ENCODE peak calls at places on chromosome 14, in nine cellular contexts. Q is PC-3; X is Calu3; V is CD8-positive, alpha-beta T cell; E is neural progenitor cell; L is Peyer's patch; M is fibroblast of pulmonary artery; T is activated B cell treated with CpG ODN at 0.5 μM for 24 hours; F is progenitor cell of endocrine pancreas. G is an unnamed sample.

GRCh38 chr14:54786816-54787215 is 115.8 kb downstream of the GCH1 start:
- DNase-seq in X (no peak), L (no peak), T (no peak), F (no peak), V (no peak), Q (no peak), E (no peak), M (no peak), G (no peak)

GRCh38 chr14:75518625-75519024 is 3.6 kb upstream of the BATF start:
- DNase-seq in L (no peak), X (no peak), V (no peak), Q (peak), M (peak), E (peak), T (no peak), F (no peak), G (no peak)

GRCh38 chr14:95318870-95319311 is 817 bp downstream of the CLMN start:
- DNase-seq in V (no peak), L (no peak), T (no peak), M (no peak), X (no peak), F (no peak), Q (no peak), E (no peak), G (no peak)

GRCh38 chr14:93078830-93079229 is 36.9 kb downstream of the ITPK1 start:
- DNase-seq in E (no peak), T (no peak), M (no peak), F (no peak), L (no peak), X (no peak), Q (no peak), V (no peak), G (no peak)

GRCh38 chr14:105299654-105300541 is 903 bp downstream of the BRF1 start:
- DNase-seq in E (no peak), V (no peak), X (no peak), M (no peak), Q (no peak), L (no peak), F (no peak), T (no peak), G (no peak)

GRCh38 chr14:63770187-63770807 is 42.4 kb upstream of the SGPP1 start:
- DNase-seq in L (no peak), E (peak), T (no peak), V (peak), X (peak), Q (peak), F (no peak), M (peak), G (no peak)

GRCh38 chr14:30389134-30389900 is 169.6 kb upstream of the G2E3 start:
- DNase-seq in V (no peak), M (no peak), X (peak), L (no peak), Q (peak), T (no peak), E (no peak), F (no peak), G (no peak)

GRCh38 chr14:92540472-92541048 is 27.0 kb downstream of the RIN3 start:
- DNase-seq in T (no peak), Q (peak), M (peak), F (no peak), X (peak), E (no peak), L (peak), V (no peak), G (peak)

GRCh38 chr14:78227466-78228077 is 57.4 kb downstream of the NRXN3 start:
- DNase-seq in M (no peak), Q (no peak), E (no peak), L (no peak), V (no peak), T (no peak), F (no peak), X (no peak), G (peak)

GRCh38 chr14:64878775-64879634 is 702 bp downstream of the SPTB start:
- DNase-seq in Q (no peak), X (peak), E (peak), T (peak), L (no peak), F (no peak), M (no peak), V (no peak), G (peak)

GRCh38 chr14:71662291-71662790 is 269.9 kb upstream of the RGS6 start:
- DNase-seq in F (no peak), Q (no peak), E (no peak), T (no peak), L (no peak), V (no peak), M (no peak), X (no peak), G (no peak)

GRCh38 chr14:83085725-83086124 is 1552.1 kb upstream of the SEL1L start:
- DNase-seq in L (no peak), V (no peak), F (no peak), M (no peak), E (peak), X (no peak), Q (no peak), T (no peak), G (peak)

GRCh38 chr14:32080001-32080510 is 3.0 kb downstream of the ARHGAP5 start:
- DNase-seq in V (no peak), F (no peak), Q (no peak), T (no peak), M (no peak), E (no peak), L (no peak), X (no peak), G (no peak)

GRCh38 chr14:81221579-81222102 is 882 bp upstream of the GTF2A1 start:
- DNase-seq in E (no peak), T (no peak), V (no peak), Q (no peak), F (no peak), L (no peak), M (peak), X (no peak), G (no peak)

GRCh38 chr14:25009891-25010290 is 40.1 kb downstream of the STXBP6 start:
- DNase-seq in X (no peak), E (peak), L (no peak), F (no peak), M (peak), T (no peak), V (no peak), Q (no peak), G (peak)

GRCh38 chr14:36580856-36581831 is 1.3 kb downstream of the NKX2-8 start:
- DNase-seq in X (peak), E (peak), F (peak), V (no peak), Q (peak), L (no peak), M (peak), T (no peak), G (peak)

GRCh38 chr14:103260629-103261124 is 73.4 kb upstream of the EIF5 start:
- DNase-seq in L (peak), E (no peak), Q (peak), M (peak), X (peak), T (no peak), V (no peak), F (no peak), G (peak)

GRCh38 chr14:67886221-67886620 is 66.6 kb downstream of the RAD51B start:
- DNase-seq in T (no peak), L (no peak), X (no peak), V (no peak), F (no peak), M (no peak), E (no peak), Q (no peak), G (no peak)

GRCh38 chr14:88522393-88522792 is 32.4 kb downstream of the PTPN21 start:
- DNase-seq in F (no peak), T (no peak), M (no peak), X (no peak), E (no peak), V (no peak), L (no peak), Q (peak), G (no peak)

GRCh38 chr14:92430686-92431085 is 82.9 kb upstream of the RIN3 start:
- DNase-seq in E (no peak), F (no peak), V (no peak), X (no peak), Q (no peak), T (no peak), M (no peak), L (no peak), G (no peak)

GRCh38 chr14:54175298-54175942 is 218.8 kb upstream of the BMP4 start:
- DNase-seq in M (peak), Q (peak), X (peak), L (no peak), T (no peak), E (peak), V (peak), F (peak), G (peak)

GRCh38 chr14:64960762-64961276 is 11.3 kb downstream of the RAB15 start:
- DNase-seq in L (no peak), X (no peak), Q (no peak), E (peak), V (no peak), F (no peak), T (no peak), M (no peak), G (no peak)

GRCh38 chr14:64758711-64759554 is 54.7 kb downstream of the PLEKHG3 start:
- DNase-seq in E (no peak), Q (peak), V (no peak), X (peak), L (peak), T (no peak), M (peak), F (no peak), G (peak)

GRCh38 chr14:33026850-33027420 is 88.3 kb downstream of the NPAS3 start:
- DNase-seq in V (no peak), T (no peak), L (no peak), M (peak), E (no peak), F (no peak), Q (peak), X (no peak), G (no peak)

GRCh38 chr14:74085828-74086227 is 1.1 kb downstream of the LIN52 start:
- DNase-seq in M (no peak), V (no peak), L (no peak), T (no peak), Q (no peak), F (no peak), E (no peak), X (no peak), G (no peak)

GRCh38 chr14:94373708-94374107 is 14.7 kb downstream of the SERPINA1 start:
- DNase-seq in L (no peak), M (peak), F (no peak), Q (peak), V (no peak), T (no peak), E (no peak), X (peak), G (peak)

GRCh38 chr14:101839236-101839635 is 77.7 kb downstream of the PPP2R5C start:
- DNase-seq in X (no peak), Q (no peak), E (no peak), T (no peak), L (no peak), M (no peak), F (no peak), V (no peak), G (no peak)

GRCh38 chr14:34692348-34692747 is 22.0 kb downstream of the CFL2 start:
- DNase-seq in F (no peak), M (no peak), Q (no peak), E (no peak), T (no peak), X (no peak), L (no peak), V (no peak), G (no peak)

DNA sequence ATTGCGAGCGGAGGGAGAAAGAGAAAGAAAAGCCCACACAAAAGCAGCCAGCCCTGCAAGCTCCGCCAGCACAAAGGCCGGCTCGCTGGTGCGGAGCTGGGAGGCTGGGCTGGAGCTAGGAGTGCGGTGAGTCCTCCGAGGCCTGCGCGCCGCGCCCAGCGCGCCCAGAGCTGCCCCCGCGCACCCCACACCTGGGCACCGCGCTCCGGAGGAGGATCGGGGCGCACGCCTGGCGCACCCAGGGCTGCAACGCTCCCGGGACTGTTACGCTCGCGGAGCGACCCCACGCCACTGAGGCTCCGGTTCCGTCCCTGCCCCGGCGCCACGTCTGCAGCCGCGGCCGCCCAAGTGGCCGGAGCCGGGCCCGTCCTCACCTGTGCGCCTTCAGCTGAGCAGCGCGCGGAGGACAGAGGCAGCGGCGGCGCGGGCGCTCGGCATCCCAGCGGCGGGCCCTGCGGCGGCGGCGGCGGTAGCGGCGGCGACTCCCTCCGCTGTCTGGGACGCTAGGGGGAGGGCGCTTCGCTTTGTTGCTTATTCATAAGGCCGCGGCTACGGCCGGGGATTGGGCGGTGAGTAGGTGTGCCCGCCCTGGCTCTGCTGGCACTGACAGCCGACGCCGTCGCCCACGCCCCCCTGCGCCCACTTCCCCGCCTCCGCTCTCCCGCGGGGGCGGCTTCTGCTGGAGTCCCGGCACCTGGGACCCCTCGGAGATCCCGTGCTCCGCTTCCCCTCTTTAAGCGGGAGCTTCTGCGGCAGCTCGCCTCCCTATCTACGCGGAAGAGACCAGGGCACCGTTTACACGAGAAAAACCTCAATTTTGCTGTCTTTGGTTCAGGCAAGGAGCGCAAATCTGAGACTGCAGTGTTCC is at the start of gene ARMH4:
- DNase-seq in V (peak), F (peak), T (peak), M (peak), L (peak), E (peak), X (peak), Q (peak), G (no peak)
- TF ChIP-seq CTCF in V (no peak), F (peak), T (no peak), M (no peak), L (no peak), E (peak), X (no peak), Q (no peak), G (peak)

DNA sequence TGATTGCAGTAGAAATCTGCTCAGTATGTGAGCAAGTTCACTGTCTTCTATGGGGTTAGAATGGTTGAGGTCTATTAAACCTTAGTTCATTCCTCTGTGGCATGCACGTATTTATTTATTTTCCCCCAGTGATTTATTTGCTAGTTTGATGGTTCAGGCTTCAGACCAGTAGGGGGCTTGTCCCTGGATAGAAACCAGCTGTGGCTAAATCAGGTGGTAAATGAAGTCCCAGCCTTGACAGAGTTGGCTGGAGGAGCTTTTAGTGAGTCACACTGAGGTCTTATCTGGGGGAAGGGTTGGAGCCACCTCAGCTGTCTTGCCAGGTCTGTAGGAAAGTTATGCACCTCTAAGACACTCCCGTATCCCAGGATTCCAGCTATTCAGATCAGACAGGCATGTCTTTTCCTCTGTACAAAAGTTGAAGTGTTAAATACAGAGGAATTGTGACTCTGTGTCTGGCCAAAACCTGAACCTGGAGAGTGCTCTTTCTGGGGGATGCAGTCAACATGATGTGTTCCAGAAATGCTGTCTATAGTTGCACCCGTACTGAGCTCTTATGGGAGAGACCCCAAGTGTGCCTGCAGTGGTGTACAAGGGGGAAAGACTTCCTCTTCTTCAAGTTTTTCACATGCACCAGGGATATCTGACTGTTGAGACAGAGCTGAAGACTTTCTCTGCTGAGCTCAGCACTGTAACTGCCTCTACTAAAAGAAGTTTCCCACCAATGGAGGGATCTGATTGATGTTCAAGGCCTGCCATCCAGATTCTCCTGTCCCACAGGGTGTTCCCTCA is 1322.1 kb downstream of the TMEM121 start:
- DNase-seq in X (peak), T (no peak), V (no peak), E (no peak), Q (peak), F (no peak), M (no peak), L (no peak), G (no peak)
- TF ChIP-seq CTCF in X (peak), T (no peak), V (peak), E (no peak), Q (peak), F (no peak), M (no peak), L (peak), G (no peak)

GRCh38 chr14:100056964-100057817 is 8.0 kb upstream of the EVL start:
- DNase-seq in L (no peak), F (no peak), T (no peak), M (peak), E (no peak), Q (peak), X (no peak), V (no peak), G (peak)
- TF ChIP-seq CTCF in L (peak), F (no peak), T (no peak), M (peak), E (peak), Q (peak), X (no peak), V (peak), G (peak)

GRCh38 chr14:20485900-20486299 is 16.7 kb downstream of the PNP start:
- DNase-seq in X (no peak), F (no peak), L (no peak), M (no peak), T (no peak), E (no peak), V (no peak), Q (no peak), G (no peak)

GRCh38 chr14:20490563-20490962 is 14.8 kb upstream of the RNASE10 start:
- DNase-seq in L (no peak), E (no peak), Q (no peak), F (no peak), M (no peak), V (no peak), X (no peak), T (no peak), G (no peak)

GRCh38 chr14:20489093-20489994 is 16.0 kb upstream of the RNASE10 start:
- DNase-seq in T (no peak), L (no peak), E (no peak), F (no peak), X (no peak), Q (peak), V (peak), M (peak), G (no peak)

GRCh38 chr14:20486700-20487401 is 17.6 kb downstream of the PNP start:
- DNase-seq in F (no peak), E (no peak), V (no peak), M (no peak), L (no peak), Q (no peak), T (no peak), X (no peak), G (no peak)

GRCh38 chr14:20487402-20487742 is 18.0 kb upstream of the RNASE10 start:
- DNase-seq in T (no peak), E (no peak), M (no peak), L (no peak), Q (no peak), X (no peak), V (no peak), F (no peak), G (no peak)
- TF ChIP-seq CTCF in T (no peak), E (peak), M (no peak), L (no peak), Q (peak), X (no peak), V (no peak), F (no peak), G (peak)

G was measured in foreskin keratinocyte.